ENCODE peak calls at places on chromosomes 5 and 9, in eight cellular contexts. O is lower lobe of right lung, R is left ventricle myocardium inferior, A is cardiac fibroblast, F is LNCaP clone FGC, P is esophagus muscularis mucosa, K is A673, E is AG09309. D is an unnamed sample.

GRCh38 chr5:109865636-109866035 is 175.9 kb downstream of the MAN2A1 start:
- DNase-seq in F (no peak), K (peak; percentile 71), R (no peak), O (no peak), A (peak; percentile 90), E (peak; percentile 77), P (no peak), D (peak; percentile 64)

GRCh38 chr5:157063776-157064430 is 5.0 kb upstream of the HAVCR1 start:
- DNase-seq in R (no peak), P (no peak), E (no peak), K (no peak), O (no peak), F (no peak), A (no peak), D (no peak)

GRCh38 chr5:179953934-179954833 is 46.5 kb upstream of the TBC1D9B start:
- DNase-seq in R (no peak), E (peak; percentile 52), K (no peak), O (no peak), F (no peak), P (no peak), A (peak; percentile 24), D (no peak)

GRCh38 chr9:107351382-107352045 is 68.4 kb downstream of the RAD23B start:
- DNase-seq in P (peak; percentile 57), A (no peak), F (peak; percentile 42), R (no peak), O (no peak), K (no peak), E (no peak), D (no peak)

GRCh38 chr9:133589454-133590227 is 19.5 kb downstream of the FAM163B start:
- DNase-seq in R (no peak), K (no peak), P (no peak), F (no peak), O (no peak), E (no peak), A (no peak), D (no peak)

GRCh38 chr5:124706729-124707361 is 39.6 kb downstream of the ZNF608 start:
- DNase-seq in R (peak; percentile 54), K (peak; percentile 4), A (peak; percentile 38), F (no peak), O (peak; percentile 55), P (no peak), E (peak; percentile 7), D (peak; percentile 68)

GRCh38 chr9:17535176-17535575 is 43.7 kb upstream of the SH3GL2 start:
- DNase-seq in E (no peak), O (no peak), F (no peak), R (no peak), P (no peak), K (no peak), A (no peak), D (no peak)

GRCh38 chr5:74360535-74361210 is 279.9 kb downstream of the ENC1 start:
- DNase-seq in K (peak; percentile 16), R (no peak), O (no peak), P (no peak), A (no peak), E (no peak), F (no peak), D (no peak)

GRCh38 chr5:95900383-95900958 is 61.2 kb downstream of the ELL2 start:
- DNase-seq in R (no peak), A (peak; percentile 74), K (peak; percentile 34), F (no peak), E (peak; percentile 32), P (no peak), O (no peak), D (peak; percentile 63)

GRCh38 chr9:2216591-2216990 is 201.4 kb downstream of the SMARCA2 start:
- DNase-seq in K (no peak), F (no peak), A (no peak), P (no peak), O (no peak), R (no peak), E (no peak), D (no peak)

GRCh38 chr9:89367281-89367680 is 49.0 kb downstream of the SECISBP2 start:
- DNase-seq in R (no peak), K (no peak), F (no peak), O (no peak), E (no peak), P (no peak), A (no peak), D (no peak)

GRCh38 chr9:126698251-126698650 is 84.5 kb downstream of the LMX1B start:
- DNase-seq in P (no peak), E (no peak), O (peak; percentile 7), R (no peak), A (no peak), F (no peak), K (no peak), D (no peak)

GRCh38 chr9:129897263-129897662 is 62.0 kb downstream of the USP20 start:
- DNase-seq in K (no peak), O (no peak), F (no peak), A (no peak), P (no peak), R (no peak), E (no peak), D (no peak)

GRCh38 chr5:43997647-43998251 is 391.5 kb downstream of the FGF10 start:
- DNase-seq in P (no peak), E (no peak), F (peak; percentile 19), O (no peak), K (no peak), A (peak; percentile 19), R (no peak), D (peak; percentile 25)

GRCh38 chr5:1374680-1375055 is 29.8 kb upstream of the CLPTM1L start:
- DNase-seq in A (peak; percentile 43), O (no peak), R (no peak), K (peak; percentile 13), P (no peak), E (no peak), F (peak; percentile 46), D (peak; percentile 35)

GRCh38 chr5:79590395-79590999 is 21.7 kb upstream of the TENT2 start:
- DNase-seq in E (no peak), A (no peak), K (no peak), O (no peak), F (no peak), P (no peak), R (no peak), D (no peak)

GRCh38 chr9:33248606-33249005 is 8.6 kb downstream of the SPINK4 start:
- DNase-seq in O (no peak), R (no peak), K (no peak), F (no peak), P (no peak), A (no peak), E (no peak), D (no peak)

GRCh38 chr9:35649431-35650340 is 1.0 kb downstream of the SIT1 start:
- DNase-seq in O (no peak), R (no peak), A (peak; percentile 50), E (no peak), P (no peak), F (no peak), K (no peak), D (no peak)

GRCh38 chr9:35646583-35647265 is 4.0 kb downstream of the SIT1 start:
- DNase-seq in O (peak; percentile 96), R (peak; percentile 93), P (peak; percentile 97), F (no peak), A (peak; percentile 92), E (no peak), K (peak; percentile 94), D (peak; percentile 93)

GRCh38 chr9:35650341-35651158 is at the start of gene SIT1:
- DNase-seq in R (no peak), A (no peak), K (no peak), O (no peak), E (no peak), P (no peak), F (no peak), D (no peak)

GRCh38 chr9:35643046-35643445 is 7.7 kb downstream of the SIT1 start:
- DNase-seq in F (no peak), R (no peak), P (no peak), E (no peak), O (no peak), A (no peak), K (no peak), D (no peak)

GRCh38 chr9:35645736-35646582 is 4.8 kb downstream of the SIT1 start:
- DNase-seq in E (no peak), R (no peak), A (no peak), F (no peak), O (peak; percentile 62), K (no peak), P (no peak), D (peak; percentile 56)
- TF ChIP-seq CTCF in E (peak; percentile 24), R (no peak), A (no peak), F (no peak), O (no peak), K (no peak), P (peak; percentile 5), D (peak; percentile 23)

DNA sequence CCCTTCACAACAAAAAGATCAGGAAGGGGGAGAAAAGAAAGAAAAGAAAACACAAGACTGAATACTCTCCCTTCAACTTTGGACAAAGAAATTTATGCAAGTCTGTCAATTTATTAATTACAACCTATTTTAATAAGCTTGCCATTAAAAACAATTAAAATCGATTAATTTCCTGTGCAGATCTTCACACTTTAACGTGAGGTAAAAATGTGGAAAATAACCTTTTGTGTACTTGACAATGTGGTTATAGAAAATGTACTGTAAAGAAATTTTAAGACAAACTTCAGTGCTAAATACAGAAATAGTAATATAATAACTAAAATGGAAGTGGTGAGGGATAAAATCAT is 2.7 kb upstream of the MLLT3 start:
- DNase-seq in O (no peak), P (no peak), F (no peak), R (no peak), K (no peak), E (no peak), A (no peak), D (no peak)
- H3K4me3 ChIP-seq in O (peak overlapping the region; percentile 86), P (peak overlapping the region; percentile 96), F (no peak overlapping the region), R (peak overlapping the region; percentile 95), K (peak overlapping the region; percentile 74), E (no peak overlapping the region), A (no peak overlapping the region), D (no peak overlapping the region)

DNA sequence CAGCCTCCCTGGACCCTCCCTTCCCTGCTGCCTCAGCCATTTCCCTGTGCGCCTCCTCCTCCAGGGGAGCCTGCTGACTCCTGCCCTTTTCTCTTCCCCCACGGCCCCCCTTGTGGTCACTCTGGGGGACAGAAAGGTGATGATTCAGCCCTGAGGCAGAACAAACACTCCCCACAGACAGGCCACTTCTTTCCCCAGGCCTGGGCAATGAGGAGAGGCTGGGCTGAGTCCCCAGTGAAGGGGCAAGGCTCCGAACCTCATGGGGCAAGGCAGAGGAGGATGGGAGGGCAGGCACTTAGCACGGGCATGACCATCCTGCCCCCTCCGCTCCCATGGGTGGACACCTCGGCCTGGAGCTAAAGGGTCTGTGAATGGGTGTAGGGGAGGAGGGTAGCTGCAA is 21.0 kb downstream of the CSF1R start:
- DNase-seq in O (no peak), A (no peak), P (no peak), E (no peak), F (no peak), R (peak; percentile 44), K (no peak), D (no peak)
- TF ChIP-seq CTCF in O (no peak), A (no peak), P (no peak), E (peak; percentile 7), F (no peak), R (no peak), K (no peak), D (no peak)

DNA sequence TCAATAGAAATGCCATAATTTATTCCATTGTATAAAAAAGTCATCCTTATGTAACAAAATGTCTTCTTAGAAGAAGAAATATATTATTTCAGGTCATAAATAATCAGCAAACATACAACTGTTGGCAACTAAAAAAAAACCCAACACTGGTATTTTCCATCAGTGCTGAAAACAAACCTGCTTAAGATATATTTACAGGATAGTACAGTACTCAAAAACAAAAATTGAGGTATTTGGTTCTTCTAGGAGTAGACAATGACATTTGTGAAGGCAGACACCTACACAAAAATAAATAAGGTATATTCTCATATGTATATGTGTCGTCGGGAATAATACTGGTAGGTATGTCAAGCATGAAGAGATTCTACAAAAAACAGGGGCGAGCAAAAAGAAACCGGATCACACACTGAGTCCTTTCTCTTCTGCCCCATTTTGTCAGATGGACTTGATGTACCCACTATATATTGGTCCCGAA is 2.9 kb downstream of the DUSP1 start:
- DNase-seq in K (no peak), F (no peak), P (no peak), O (no peak), R (no peak), E (no peak), A (no peak), D (no peak)
- H3K4me3 ChIP-seq in K (no peak overlapping the region), F (peak overlapping the region; percentile 84), P (peak overlapping the region; percentile 90), O (peak overlapping the region; percentile 91), R (peak overlapping the region; percentile 84), E (peak overlapping the region; percentile 82), A (peak overlapping the region; percentile 66), D (no peak overlapping the region)